ENCODE peak calls at places on chromosomes 3 and 15, in seven cellular contexts. B, G, D, O, N, R and M are unnamed samples.

GRCh38 chr15:67472957-67473356 is 48.0 kb upstream of the C15orf61 start:
- DNase-seq in B (no peak), G (no peak), D (no peak), O (peak; percentile 23), N (no peak), R (no peak), M (no peak)

GRCh38 chr3:14532691-14533456 is 7.3 kb downstream of the GRIP2 start:
- DNase-seq in B (peak; percentile 52), G (peak; percentile 49), D (no peak), O (peak; percentile 27), N (peak; percentile 60), R (peak; percentile 98), M (peak; percentile 71)

GRCh38 chr3:57958642-57959406 is 49.4 kb upstream of the FLNB start:
- DNase-seq in B (no peak), G (no peak), D (no peak), O (peak; percentile 73), N (peak; percentile 46), R (no peak), M (peak; percentile 44)

GRCh38 chr3:18580268-18580667 is 155.1 kb upstream of the SATB1 start:
- DNase-seq in B (no peak), G (no peak), D (no peak), O (peak; percentile 5), N (no peak), R (no peak), M (peak; percentile 55)

GRCh38 chr3:194269610-194270145 is 81.5 kb downstream of the CPN2 start:
- DNase-seq in B (peak; percentile 66), G (peak; percentile 27), D (no peak), O (peak; percentile 71), N (no peak), R (peak; percentile 86), M (peak; percentile 37)

GRCh38 chr3:108338901-108339545 is 42.7 kb downstream of the HHLA2 start:
- DNase-seq in B (no peak), G (no peak), D (no peak), O (no peak), N (no peak), R (no peak), M (no peak)

GRCh38 chr3:18100126-18100525 is 325.0 kb downstream of the SATB1 start:
- DNase-seq in B (no peak), G (no peak), D (no peak), O (peak; percentile 38), N (peak; percentile 68), R (no peak), M (no peak)

GRCh38 chr3:195086885-195087284 is 184.1 kb downstream of the XXYLT1 start:
- DNase-seq in B (no peak), G (no peak), D (no peak), O (no peak), N (no peak), R (no peak), M (no peak)

GRCh38 chr3:131036200-131036816 is 9.6 kb downstream of the NEK11 start:
- DNase-seq in B (no peak), G (no peak), D (no peak), O (peak; percentile 78), N (peak; percentile 87), R (no peak), M (no peak)

GRCh38 chr3:55719508-55719907 is 232.4 kb upstream of the WNT5A start:
- DNase-seq in B (no peak), G (no peak), D (no peak), O (peak; percentile 20), N (no peak), R (no peak), M (no peak)

GRCh38 chr15:29127506-29128430 is 141.9 kb downstream of the NSMCE3 start:
- DNase-seq in B (no peak), G (no peak), D (no peak), O (no peak), N (no peak), R (no peak), M (no peak)

GRCh38 chr3:143183668-143183970 is 64.0 kb downstream of the CHST2 start:
- DNase-seq in B (no peak), G (no peak), D (no peak), O (no peak), N (no peak), R (no peak), M (no peak)

GRCh38 chr3:98690876-98691275 is 72.3 kb upstream of the ST3GAL6 start:
- DNase-seq in B (no peak), G (no peak), D (no peak), O (peak; percentile 6), N (peak; percentile 39), R (no peak), M (no peak)

GRCh38 chr3:120169407-120169806 is 75.2 kb upstream of the GSK3B start:
- DNase-seq in B (no peak), G (no peak), D (no peak), O (no peak), N (no peak), R (no peak), M (no peak)

GRCh38 chr15:81161215-81161673 is 27.2 kb downstream of the CFAP161 start:
- DNase-seq in B (no peak), G (no peak), D (peak; percentile 75), O (no peak), N (no peak), R (no peak), M (no peak)

GRCh38 chr3:110813541-110813940 is 258.1 kb upstream of the NECTIN3 start:
- DNase-seq in B (no peak), G (peak; percentile 12), D (no peak), O (no peak), N (peak; percentile 27), R (no peak), M (no peak)

GRCh38 chr15:80026754-80027153 is 32.7 kb upstream of the ZFAND6 start:
- DNase-seq in B (no peak), G (no peak), D (peak; percentile 39), O (no peak), N (no peak), R (no peak), M (no peak)

GRCh38 chr3:122912772-122913538 is 114.6 kb downstream of the SEMA5B start:
- DNase-seq in B (no peak), G (no peak), D (no peak), O (no peak), N (no peak), R (peak; percentile 69), M (no peak)
- TF ChIP-seq EZH2 in B (no peak), G (no peak), D (no peak), O (no peak), N (no peak), R (no peak), M (no peak)

GRCh38 chr15:45112592-45113379 is 1.2 kb downstream of the DUOX2 start:
- DNase-seq in B (peak; percentile 61), G (no peak), D (no peak), O (peak; percentile 38), N (no peak), R (peak; percentile 55), M (peak; percentile 35)

GRCh38 chr15:45113380-45113990 is 487 bp downstream of the DUOX2 start:
- DNase-seq in B (peak; percentile 5), G (no peak), D (no peak), O (no peak), N (no peak), R (no peak), M (no peak)

GRCh38 chr15:45114751-45115085 is 592 bp downstream of the DUOXA2 start:
- DNase-seq in B (no peak), G (no peak), D (no peak), O (no peak), N (no peak), R (no peak), M (no peak)

GRCh38 chr15:45115312-45115820 is 1.2 kb downstream of the DUOXA2 start:
- DNase-seq in B (no peak), G (no peak), D (no peak), O (no peak), N (no peak), R (no peak), M (no peak)

DNA sequence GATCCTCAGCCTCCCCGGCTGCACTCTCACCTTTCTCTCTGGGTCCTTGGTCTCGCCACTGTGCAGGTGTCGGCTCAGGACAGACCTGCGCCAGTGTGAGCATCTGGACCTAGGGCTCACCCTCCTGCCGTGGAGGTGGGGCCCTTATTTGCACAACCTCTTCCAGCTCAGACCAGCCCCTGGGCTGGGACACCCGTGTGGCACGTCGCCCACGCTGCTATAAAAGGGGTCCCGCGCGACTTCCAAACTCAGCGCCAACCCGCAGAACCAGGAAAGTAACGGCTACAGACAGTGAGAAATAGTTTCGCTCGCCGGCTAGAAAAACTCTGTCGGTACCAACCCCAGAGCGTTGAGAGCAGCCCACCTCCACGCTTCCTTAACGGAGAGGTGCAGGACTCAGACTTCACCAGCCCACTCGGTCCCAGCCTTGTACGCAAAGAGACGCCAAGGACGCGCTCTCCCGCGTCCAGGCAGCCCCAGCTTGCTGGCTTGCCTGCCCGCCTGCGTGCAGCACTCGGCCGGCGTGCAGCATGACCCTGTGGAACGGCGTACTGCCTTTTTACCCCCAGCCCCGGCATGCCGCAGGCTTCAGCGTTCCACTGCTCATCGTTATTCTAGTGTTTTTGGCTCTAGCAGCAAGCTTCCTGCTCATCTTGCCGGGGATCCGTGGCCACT is at the start of the genes DUOX2 and DUOXA2:
- DNase-seq in B (peak; percentile 48), G (no peak), D (peak; percentile 31), O (no peak), N (no peak), R (peak; percentile 31), M (peak; percentile 41)
- H3K4me1 ChIP-seq in B (no peaks in the 10 kb centered on the region), G (peaks cover 4% of the 10 kb centered on the region), D (no peaks in the 10 kb centered on the region), O (no peaks in the 10 kb centered on the region), N (no peaks in the 10 kb centered on the region), R (peaks cover 40% of the 10 kb centered on the region), M (peaks cover 20% of the 10 kb centered on the region)

DNA sequence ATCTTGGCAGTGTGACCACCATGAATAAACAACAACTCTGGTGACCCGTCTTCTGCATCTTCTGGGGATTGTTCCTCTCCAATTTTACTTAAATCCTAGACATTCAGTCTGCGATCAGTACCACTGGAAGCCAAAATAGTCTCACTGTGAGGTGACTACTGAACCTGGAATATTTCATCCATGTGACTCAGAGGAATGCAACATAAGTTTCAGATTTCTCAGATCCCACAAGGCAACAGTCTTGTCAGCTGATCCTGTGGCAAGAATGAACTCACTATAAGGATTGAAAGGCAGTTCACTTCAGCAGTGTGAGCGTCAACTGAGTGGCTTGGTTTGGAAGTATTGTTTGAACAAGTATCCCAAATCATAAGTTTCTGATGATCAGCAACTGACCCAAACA is 13.2 kb downstream of the NSUN3 start:
- DNase-seq in B (no peak), G (no peak), D (no peak), O (peak; percentile 62), N (peak; percentile 46), R (no peak), M (no peak)
- TF ChIP-seq EZH2phosphoT487 in B (no peak), G (no peak), D (no peak), O (no peak), N (no peak), R (no peak), M (no peak)

GRCh38 chr15:89494006-89494405 is 2.4 kb downstream of the RHCG start:
- DNase-seq in B (no peak), G (no peak), D (no peak), O (no peak), N (no peak), R (no peak), M (no peak)
- TF ChIP-seq EZH2 in B (no peak), G (no peak), D (no peak), O (no peak), N (no peak), R (no peak), M (no peak)

DNA sequence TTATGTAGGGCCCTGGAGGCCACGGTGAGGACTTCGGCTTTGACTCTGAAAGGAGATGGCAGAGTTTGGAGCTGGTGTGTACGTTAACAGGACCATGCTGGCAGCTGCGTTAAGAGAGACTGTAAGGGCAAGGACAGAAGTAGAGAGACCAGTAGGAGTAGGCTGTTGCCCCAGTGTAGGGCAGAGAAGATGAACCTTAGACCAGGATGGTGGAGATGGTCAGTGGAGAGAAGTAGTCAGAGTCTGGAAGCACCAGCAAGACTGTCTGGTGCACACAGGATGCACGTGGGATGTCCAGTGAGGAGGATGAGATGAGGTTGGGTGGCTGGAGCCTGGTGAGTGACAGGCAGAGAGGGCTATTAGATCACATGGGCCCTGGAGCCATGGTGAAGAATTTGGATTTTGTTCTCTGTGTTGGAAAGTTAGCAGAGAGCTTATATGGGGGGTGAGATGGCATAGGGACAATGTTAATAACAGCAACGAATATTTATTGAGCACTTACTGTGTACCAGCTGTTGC is 150.1 kb downstream of the IGF1R start:
- DNase-seq in B (no peak), G (no peak), D (no peak), O (no peak), N (no peak), R (no peak), M (no peak)
- H3K4me1 ChIP-seq in B (peaks cover 52% of the 10 kb centered on the region), G (peaks cover 48% of the 10 kb centered on the region), D (no peaks in the 10 kb centered on the region), O (peaks cover 35% of the 10 kb centered on the region), N (peaks cover 26% of the 10 kb centered on the region), R (peaks cover 84% of the 10 kb centered on the region), M (peaks cover 47% of the 10 kb centered on the region)